ENCODE peak calls at places on chromosomes 4 and X, in five cellular contexts. V is sigmoid colon, K is A549, G is H1, B is ovary. S is an unnamed sample.

GRCh38 chr4:18050448-18050847 is 28.9 kb upstream of the LCORL start:
- DNase-seq in K (no peak), V (no peak), B (no peak), G (no peak), S (no peak)

GRCh38 chr4:75432683-75433082 is 81.5 kb downstream of the RCHY1 start:
- DNase-seq in K (peak), V (no peak), G (no peak), B (no peak), S (no peak)

GRCh38 chr4:45100936-45101818 is 374.8 kb upstream of the GNPDA2 start:
- DNase-seq in V (no peak), G (no peak), B (no peak), K (no peak), S (no peak)

GRCh38 chr4:169620846-169621228 is 459 bp downstream of the CLCN3 start:
- DNase-seq in B (no peak), K (peak), G (no peak), V (no peak), S (no peak)

GRCh38 chr4:99447079-99447478 is 11.9 kb upstream of the ADH7 start:
- DNase-seq in G (no peak), V (no peak), K (peak), B (no peak), S (no peak)

GRCh38 chrX:49230500-49231232 is 2.5 kb downstream of the CACNA1F start:
- DNase-seq in V (peak), K (no peak), B (no peak), G (no peak), S (peak)

GRCh38 chrX:44330227-44330626 is 13.2 kb downstream of the EFHC2 start:
- DNase-seq in K (no peak), B (no peak), G (no peak), V (no peak), S (no peak)

GRCh38 chr4:99649208-99649607 is 8.4 kb downstream of the C4orf54 start:
- DNase-seq in G (no peak), K (no peak), B (no peak), V (no peak), S (no peak)

GRCh38 chr4:28490669-28491068 is 1630.0 kb downstream of the STIM2 start:
- DNase-seq in K (no peak), B (no peak), V (no peak), G (no peak), S (no peak)

GRCh38 chrX:109936598-109936997 is 66.3 kb upstream of the TMEM164 start:
- DNase-seq in V (no peak), G (no peak), B (no peak), K (no peak), S (no peak)

GRCh38 chr4:128256539-128256938 is 31.1 kb downstream of the PGRMC2 start:
- DNase-seq in K (no peak), V (no peak), G (no peak), B (no peak), S (no peak)

GRCh38 chr4:126890994-126891393 is 741.8 kb upstream of the INTU start:
- DNase-seq in G (no peak), K (no peak), B (no peak), V (no peak), S (no peak)

GRCh38 chrX:43949669-43950068 is 23.5 kb downstream of the NDP start:
- DNase-seq in V (no peak), B (no peak), K (peak), G (peak), S (no peak)

GRCh38 chr4:139866270-139866962 is 200.8 kb downstream of the MGST2 start:
- DNase-seq in V (no peak), B (no peak), K (no peak), G (no peak), S (no peak)

GRCh38 chr4:24394041-24394440 is 190.3 kb downstream of the DHX15 start:
- DNase-seq in V (no peak), B (no peak), K (no peak), G (no peak), S (no peak)

GRCh38 chrX:20802036-20802435 is 535.3 kb upstream of the RPS6KA3 start:
- DNase-seq in K (no peak), V (no peak), B (no peak), G (no peak), S (no peak)

GRCh38 chr4:48891028-48891619 is 15.4 kb downstream of the OCIAD2 start:
- DNase-seq in V (no peak), K (no peak), G (no peak), B (no peak), S (no peak)

GRCh38 chr4:8705161-8706145 is 112.9 kb downstream of the CPZ start:
- DNase-seq in G (no peak), V (peak), B (peak), K (no peak), S (no peak)

GRCh38 chrX:74351760-74352159 is 47.8 kb downstream of the ZCCHC13 start:
- DNase-seq in K (no peak), B (no peak), V (no peak), G (no peak), S (no peak)

GRCh38 chrX:63283331-63283730 is 67.8 kb downstream of the SPIN4 start:
- DNase-seq in G (no peak), B (no peak), K (no peak), V (no peak), S (no peak)

GRCh38 chrX:132086717-132087116 is 41.1 kb downstream of the FRMD7 start:
- DNase-seq in K (no peak), V (no peak), B (no peak), G (no peak), S (no peak)

GRCh38 chr4:72564184-72564583 is 4.8 kb downstream of the ADAMTS3 start:
- DNase-seq in B (no peak), G (no peak), K (no peak), V (no peak), S (no peak)

GRCh38 chr4:179836179-179837075 is 2394.2 kb upstream of the AGA start:
- DNase-seq in B (no peak), G (no peak), V (no peak), K (no peak), S (no peak)

GRCh38 chrX:130171446-130172126 is at the start of gene RAB33A:
- DNase-seq in B (peak), G (no peak), V (peak), K (no peak), S (no peak)

GRCh38 chr4:122576261-122577188 is 44.3 kb downstream of the IL21 start:
- DNase-seq in B (no peak), V (no peak), K (peak), G (no peak), S (no peak)

GRCh38 chrX:43846558-43846957 is 35.7 kb downstream of the MAOB start:
- DNase-seq in K (no peak), B (no peak), V (no peak), G (no peak), S (no peak)

GRCh38 chr4:183872531-183872930 is 32.6 kb upstream of the STOX2 start:
- DNase-seq in K (no peak), V (no peak), G (no peak), B (no peak), S (no peak)

GRCh38 chrX:136920001-136920400 is 39.5 kb upstream of the RBMX start:
- DNase-seq in B (no peak), V (no peak), G (no peak), K (no peak), S (no peak)

GRCh38 chr4:40811886-40812857 is 62.4 kb downstream of the NSUN7 start:
- DNase-seq in G (no peak), B (no peak), K (no peak), V (no peak), S (no peak)

GRCh38 chrX:14616876-14617275 is 87.5 kb downstream of the GLRA2 start:
- DNase-seq in G (no peak), K (no peak), B (no peak), V (no peak), S (no peak)

GRCh38 chr4:7392438-7393374 is 42.0 kb downstream of the PSAPL1 start:
- DNase-seq in B (peak), K (no peak), G (no peak), V (no peak), S (peak)

GRCh38 chr4:182826391-182826790 is 90.8 kb downstream of the DCTD start:
- DNase-seq in K (no peak), G (no peak), V (no peak), B (no peak), S (no peak)

GRCh38 chr4:70746179-70746839 is 24.5 kb downstream of the RUFY3 start:
- DNase-seq in G (no peak), K (no peak), B (no peak), V (no peak), S (no peak)

DNA sequence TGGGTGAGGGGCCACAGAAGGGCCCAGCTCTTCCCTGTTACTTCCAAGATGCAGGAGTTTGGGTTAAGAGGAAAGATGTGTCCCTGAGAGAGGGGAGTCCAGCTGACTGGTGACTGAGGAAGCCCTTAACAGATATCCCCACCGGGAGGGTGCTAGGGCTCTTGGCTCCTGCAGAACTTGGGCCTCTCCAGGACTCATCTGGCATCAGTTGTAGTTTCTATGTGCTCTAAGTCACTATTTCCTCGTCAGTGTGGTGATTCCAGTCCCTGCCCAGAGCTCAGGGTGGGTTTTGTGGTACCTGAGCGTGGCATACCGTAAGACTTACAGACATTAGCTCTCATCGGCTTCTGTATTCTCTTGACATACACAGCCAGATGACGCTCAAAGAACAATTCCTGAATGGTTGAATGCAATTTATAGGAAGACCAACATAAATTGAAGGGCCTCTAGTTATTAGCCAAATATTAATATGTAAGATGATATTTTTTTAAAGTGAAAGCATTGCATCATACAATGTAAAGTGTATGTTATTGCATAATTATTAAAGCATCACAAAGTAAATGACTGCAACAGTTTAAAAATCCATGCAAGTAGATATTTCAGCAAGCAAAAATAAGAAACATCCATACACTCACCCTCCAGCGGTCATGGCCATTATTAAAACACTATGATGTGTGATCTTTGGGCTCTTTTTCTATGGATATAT is 195.5 kb downstream of the PTTG2 start:
- DNase-seq in B (no peak), V (no peak), G (no peak), K (no peak), S (no peak)
- TF ChIP-seq EP300 in B (no peak), V (no peak), G (no peak), K (no peak), S (no peak)

GRCh38 chrX:71556026-71556425 is 22.2 kb upstream of the GCNA start:
- DNase-seq in B (no peak), V (no peak), G (no peak), K (no peak), S (no peak)

GRCh38 chrX:71563921-71564320 is 14.3 kb upstream of the GCNA start:
- DNase-seq in G (no peak), K (no peak), V (no peak), B (no peak), S (no peak)

DNA sequence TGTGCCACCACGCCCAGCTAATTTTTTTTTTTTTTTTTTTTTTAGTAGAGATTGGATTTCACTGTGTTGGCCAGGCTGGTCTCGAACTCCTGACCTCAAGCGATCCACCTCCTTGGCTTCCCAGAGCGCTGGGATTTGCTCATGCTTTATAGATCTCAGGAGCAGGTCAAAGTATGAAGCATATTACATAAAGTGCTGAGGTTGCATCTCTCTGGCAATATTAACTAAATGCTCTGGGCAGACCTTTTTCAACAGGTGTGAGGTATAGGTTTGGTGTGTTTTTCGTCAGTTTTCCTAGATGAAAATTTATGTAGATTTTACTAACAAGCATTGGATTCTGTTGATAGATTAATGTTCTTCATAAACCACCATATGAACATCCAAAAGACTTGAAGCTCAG is 19.3 kb upstream of the GCNA start:
- DNase-seq in K (no peak), B (no peak), G (no peak), V (no peak), S (no peak)
- TF ChIP-seq CTCF in K (no peak), B (no peak), G (no peak), V (no peak), S (no peak)

DNA sequence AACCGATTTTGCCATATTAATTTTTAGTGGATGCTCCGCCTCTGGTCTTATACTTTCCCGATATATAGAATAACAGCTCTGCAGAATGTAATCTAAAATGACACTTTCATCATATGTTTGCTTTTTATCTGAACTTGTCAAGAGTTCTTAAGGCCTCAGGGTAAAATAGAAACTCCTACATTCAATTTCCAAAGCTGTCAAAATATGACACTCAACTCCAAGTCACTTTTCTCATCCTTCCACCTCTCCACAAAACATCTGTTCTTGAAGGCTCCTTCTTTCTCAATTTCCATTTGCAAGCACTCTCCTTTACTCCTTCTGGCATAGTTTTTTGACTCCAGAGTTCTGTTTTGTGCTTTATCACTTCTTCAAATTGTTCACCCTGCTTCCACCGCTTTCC is 242.2 kb downstream of the PDGFC start:
- DNase-seq in V (no peak), K (no peak), G (no peak), B (no peak), S (no peak)
- TF ChIP-seq EP300 in V (no peak), K (no peak), G (no peak), B (no peak), S (no peak)

GRCh38 chr4:22460266-22460665 is 55.6 kb downstream of the ADGRA3 start:
- DNase-seq in V (no peak), B (no peak), K (no peak), G (no peak), S (no peak)

GRCh38 chr4:22465349-22465748 is 50.5 kb downstream of the ADGRA3 start:
- DNase-seq in K (no peak), V (no peak), B (no peak), G (no peak), S (no peak)

GRCh38 chr4:22462693-22463092 is 53.2 kb downstream of the ADGRA3 start:
- DNase-seq in B (no peak), V (no peak), K (no peak), G (no peak), S (no peak)

GRCh38 chr4:22465996-22466395 is 49.9 kb downstream of the ADGRA3 start:
- DNase-seq in V (no peak), G (no peak), B (no peak), K (no peak), S (no peak)

GRCh38 chr4:22463179-22463578 is 52.7 kb downstream of the ADGRA3 start:
- DNase-seq in V (no peak), G (no peak), K (no peak), B (no peak), S (no peak)
- TF ChIP-seq CTCF in V (no peak), G (peak), K (no peak), B (no peak), S (no peak)

DNA sequence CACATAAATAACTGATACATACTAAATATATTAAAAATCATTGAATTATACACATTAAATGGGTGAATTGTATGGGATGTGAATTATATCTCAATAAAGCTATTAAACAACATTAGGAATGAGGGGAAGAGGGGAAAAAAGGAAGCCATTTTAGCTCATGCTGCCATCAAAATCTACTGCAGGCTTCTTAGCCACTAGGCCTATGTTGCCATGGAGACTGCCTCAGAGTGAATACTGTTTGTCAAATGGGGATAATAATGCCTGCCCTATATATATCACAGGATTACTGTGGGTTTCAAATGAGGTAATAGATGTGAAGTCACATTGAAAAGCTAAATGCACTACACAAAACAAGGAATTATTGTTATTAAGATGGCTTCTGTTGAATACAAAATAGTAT is 21.2 kb downstream of the TMEM255A start:
- DNase-seq in B (no peak), K (no peak), V (no peak), G (no peak), S (no peak)
- TF ChIP-seq EP300 in B (no peak), K (no peak), V (no peak), G (no peak), S (no peak)

S was measured in stomach.